ENCODE peak calls at places on chromosome 17, in four cellular contexts. One of them, this sample, is unnamed.

GRCh38 chr17:61002316-61002736 is 324.7 kb downstream of the BCAS3 start:
- DNase-seq in NB4: peak; percentile 51
- DNase-seq in endothelial cell of umbilical vein: peak; percentile 46
- DNase-seq in HepG2: peak; percentile 41
- DNase-seq in this sample: peak; percentile 63

GRCh38 chr17:32487460-32488176 is 825 bp downstream of the CDK5R1 start:
- DNase-seq in endothelial cell of umbilical vein: peak; percentile 24
- DNase-seq in NB4: no peak
- DNase-seq in HepG2: no peak
- DNase-seq in this sample: no peak

GRCh38 chr17:78356163-78356713 is 3.6 kb downstream of the SOCS3 start:
- DNase-seq in HepG2: no peak
- DNase-seq in NB4: peak; percentile 91
- DNase-seq in endothelial cell of umbilical vein: no peak
- DNase-seq in this sample: peak; percentile 67

GRCh38 chr17:67121317-67121887 is 77.0 kb downstream of the CACNG1 start:
- DNase-seq in HepG2: no peak
- DNase-seq in endothelial cell of umbilical vein: no peak
- DNase-seq in NB4: no peak
- DNase-seq in this sample: no peak

GRCh38 chr17:50146927-50147640 is 3.4 kb downstream of the PPP1R9B start:
- DNase-seq in endothelial cell of umbilical vein: no peak
- DNase-seq in NB4: no peak
- DNase-seq in HepG2: no peak
- DNase-seq in this sample: no peak

GRCh38 chr17:82872591-82873520 is 33.0 kb upstream of the ZNF750 start:
- DNase-seq in HepG2: no peak
- DNase-seq in endothelial cell of umbilical vein: no peak
- DNase-seq in NB4: no peak
- DNase-seq in this sample: no peak

GRCh38 chr17:69581061-69581955 is 166.8 kb downstream of the MAP2K6 start:
- DNase-seq in HepG2: no peak
- DNase-seq in NB4: no peak
- DNase-seq in endothelial cell of umbilical vein: peak; percentile 83
- DNase-seq in this sample: no peak

GRCh38 chr17:83136156-83136555 is 56.7 kb downstream of the METRNL start:
- DNase-seq in HepG2: no peak
- DNase-seq in endothelial cell of umbilical vein: no peak
- DNase-seq in NB4: no peak
- DNase-seq in this sample: no peak

GRCh38 chr17:17416007-17416399 is 60.8 kb upstream of the MED9 start:
- DNase-seq in endothelial cell of umbilical vein: peak; percentile 91
- DNase-seq in HepG2: peak; percentile 91
- DNase-seq in NB4: peak; percentile 91
- DNase-seq in this sample: peak; percentile 86

GRCh38 chr17:66964083-66964771 is at the start of gene CACNG4:
- DNase-seq in HepG2: no peak
- DNase-seq in NB4: no peak
- DNase-seq in endothelial cell of umbilical vein: no peak
- DNase-seq in this sample: no peak

GRCh38 chr17:78258323-78259229 is 27.1 kb downstream of the TMEM235 start:
- DNase-seq in NB4: peak; percentile 79
- DNase-seq in HepG2: peak; percentile 36
- DNase-seq in endothelial cell of umbilical vein: peak; percentile 72
- DNase-seq in this sample: no peak

GRCh38 chr17:50943575-50943933 is 77.4 kb upstream of the TOB1 start:
- DNase-seq in NB4: no peak
- DNase-seq in HepG2: no peak
- DNase-seq in endothelial cell of umbilical vein: no peak
- DNase-seq in this sample: no peak

GRCh38 chr17:37761065-37761464 is 16.2 kb upstream of the HNF1B start:
- DNase-seq in endothelial cell of umbilical vein: no peak
- DNase-seq in NB4: no peak
- DNase-seq in HepG2: no peak
- DNase-seq in this sample: no peak

GRCh38 chr17:600576-601301 is 113.9 kb downstream of the VPS53 start:
- DNase-seq in HepG2: no peak
- DNase-seq in endothelial cell of umbilical vein: peak; percentile 89
- DNase-seq in NB4: no peak
- DNase-seq in this sample: no peak

GRCh38 chr17:32863559-32863958 is 13.4 kb downstream of the MYO1D start:
- DNase-seq in endothelial cell of umbilical vein: no peak
- DNase-seq in NB4: no peak
- DNase-seq in HepG2: no peak
- DNase-seq in this sample: no peak

GRCh38 chr17:73644145-73645049 is at the start of gene SDK2:
- DNase-seq in NB4: no peak
- DNase-seq in endothelial cell of umbilical vein: no peak
- DNase-seq in HepG2: no peak
- DNase-seq in this sample: peak; percentile 69

GRCh38 chr17:60314423-60314822 is 77.5 kb downstream of the USP32 start:
- DNase-seq in NB4: no peak
- DNase-seq in endothelial cell of umbilical vein: no peak
- DNase-seq in HepG2: no peak
- DNase-seq in this sample: no peak

GRCh38 chr17:21528031-21528684 is 152.0 kb downstream of the KCNJ12 start:
- DNase-seq in HepG2: no peak
- DNase-seq in endothelial cell of umbilical vein: no peak
- DNase-seq in NB4: no peak
- DNase-seq in this sample: no peak

GRCh38 chr17:74361613-74362391 is at the start of gene BTBD17:
- DNase-seq in endothelial cell of umbilical vein: peak; percentile 13
- DNase-seq in NB4: peak; percentile 37
- DNase-seq in HepG2: peak; percentile 30
- DNase-seq in this sample: peak; percentile 74

GRCh38 chr17:3573246-3574100 is 15.9 kb upstream of the TRPV3 start:
- DNase-seq in NB4: no peak
- DNase-seq in HepG2: no peak
- DNase-seq in endothelial cell of umbilical vein: no peak
- DNase-seq in this sample: no peak

GRCh38 chr17:62888148-62888547 is 77.9 kb upstream of the TANC2 start:
- DNase-seq in endothelial cell of umbilical vein: peak; percentile 23
- DNase-seq in NB4: no peak
- DNase-seq in HepG2: peak; percentile 23
- DNase-seq in this sample: no peak

GRCh38 chr17:64626827-64627226 is 35.3 kb downstream of the SMURF2 start:
- DNase-seq in HepG2: no peak
- DNase-seq in endothelial cell of umbilical vein: no peak
- DNase-seq in NB4: no peak
- DNase-seq in this sample: no peak

GRCh38 chr17:83198366-83199341 is 119.2 kb downstream of the METRNL start:
- DNase-seq in NB4: peak; percentile 52
- DNase-seq in endothelial cell of umbilical vein: no peak
- DNase-seq in HepG2: no peak
- DNase-seq in this sample: no peak

GRCh38 chr17:30952645-30953393 is 18.0 kb upstream of the RNF135 start:
- DNase-seq in HepG2: no peak
- DNase-seq in NB4: peak; percentile 68
- DNase-seq in endothelial cell of umbilical vein: no peak
- DNase-seq in this sample: no peak

GRCh38 chr17:10316986-10317834 is 55.6 kb downstream of the MYH13 start:
- DNase-seq in HepG2: peak; percentile 20
- DNase-seq in NB4: peak; percentile 68
- DNase-seq in endothelial cell of umbilical vein: no peak
- DNase-seq in this sample: peak; percentile 50

GRCh38 chr17:6554871-6555330 is 1.5 kb downstream of the PITPNM3 start:
- DNase-seq in HepG2: no peak
- DNase-seq in NB4: no peak
- DNase-seq in endothelial cell of umbilical vein: no peak
- DNase-seq in this sample: no peak

GRCh38 chr17:63446218-63446980 is at the start of gene CYB561:
- DNase-seq in NB4: no peak
- DNase-seq in HepG2: no peak
- DNase-seq in endothelial cell of umbilical vein: peak; percentile 50
- DNase-seq in this sample: peak; percentile 81

GRCh38 chr17:50210249-50211225 is 9.1 kb upstream of the COL1A1 start:
- DNase-seq in NB4: peak; percentile 60
- DNase-seq in HepG2: peak; percentile 77
- DNase-seq in endothelial cell of umbilical vein: peak; percentile 38
- DNase-seq in this sample: peak; percentile 85

GRCh38 chr17:61379457-61380216 is 20.0 kb upstream of the TBX2 start:
- DNase-seq in endothelial cell of umbilical vein: no peak
- DNase-seq in HepG2: peak; percentile 58
- DNase-seq in NB4: no peak
- DNase-seq in this sample: no peak

GRCh38 chr17:4583796-4584124 is 569 bp upstream of the SMTNL2 start:
- DNase-seq in NB4: no peak
- DNase-seq in HepG2: no peak
- DNase-seq in endothelial cell of umbilical vein: peak; percentile 18
- DNase-seq in this sample: peak; percentile 68

GRCh38 chr17:82356845-82357355 is 2.1 kb upstream of the TEX19 start:
- DNase-seq in HepG2: no peak
- DNase-seq in NB4: no peak
- DNase-seq in endothelial cell of umbilical vein: no peak
- DNase-seq in this sample: no peak

GRCh38 chr17:66850692-66851091 is 15.8 kb downstream of the CACNG5 start:
- DNase-seq in endothelial cell of umbilical vein: no peak
- DNase-seq in HepG2: no peak
- DNase-seq in NB4: no peak
- DNase-seq in this sample: no peak

GRCh38 chr17:60623415-60623814 is 23.4 kb downstream of the PPM1D start:
- DNase-seq in NB4: no peak
- DNase-seq in endothelial cell of umbilical vein: no peak
- DNase-seq in HepG2: no peak
- DNase-seq in this sample: no peak

GRCh38 chr17:80264048-80264792 is 3.6 kb downstream of the RNF213 start:
- DNase-seq in endothelial cell of umbilical vein: no peak
- DNase-seq in NB4: peak; percentile 60
- DNase-seq in HepG2: no peak
- DNase-seq in this sample: no peak

GRCh38 chr17:80263253-80264047 is 2.8 kb downstream of the RNF213 start:
- DNase-seq in HepG2: peak; percentile 98
- DNase-seq in endothelial cell of umbilical vein: peak; percentile 86
- DNase-seq in NB4: peak; percentile 32
- DNase-seq in this sample: peak; percentile 66

GRCh38 chr17:80265205-80266068 is 4.8 kb downstream of the RNF213 start:
- DNase-seq in endothelial cell of umbilical vein: no peak
- DNase-seq in HepG2: no peak
- DNase-seq in NB4: no peak
- DNase-seq in this sample: no peak

GRCh38 chr17:80262775-80263244 is 2.2 kb downstream of the RNF213 start:
- DNase-seq in endothelial cell of umbilical vein: no peak
- DNase-seq in NB4: no peak
- DNase-seq in HepG2: no peak
- DNase-seq in this sample: no peak

GRCh38 chr17:80264793-80265075 is 4.1 kb downstream of the RNF213 start:
- DNase-seq in NB4: no peak
- DNase-seq in HepG2: no peak
- DNase-seq in endothelial cell of umbilical vein: no peak
- DNase-seq in this sample: no peak
- H3K4me3 ChIP-seq in NB4: no peak overlapping the region
- H3K4me3 ChIP-seq in HepG2: peak overlapping the region; percentile 89
- H3K4me3 ChIP-seq in endothelial cell of umbilical vein: no peak overlapping the region
- H3K4me3 ChIP-seq in this sample: no peak overlapping the region

DNA sequence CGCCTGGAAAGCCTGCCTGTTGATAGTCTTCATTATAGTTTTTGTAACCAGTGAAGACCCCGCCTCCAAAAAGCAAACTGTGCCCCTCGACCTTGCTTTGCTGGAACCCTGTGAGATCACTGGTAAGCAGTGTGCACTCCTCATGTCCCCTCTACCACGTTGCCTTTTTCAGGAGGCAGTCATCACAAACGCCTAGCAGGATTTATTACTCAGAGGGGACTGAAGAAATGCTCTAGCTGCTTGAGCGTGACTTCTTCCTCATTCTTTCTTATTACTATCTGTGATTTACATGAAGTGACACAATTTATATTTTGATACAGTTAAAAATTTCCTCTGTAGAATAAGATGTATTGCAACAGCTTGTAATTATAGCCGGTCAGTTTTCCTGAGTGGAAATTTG is 6.5 kb upstream of the KRTAP3-1 start:
- DNase-seq in NB4: no peak
- DNase-seq in HepG2: no peak
- DNase-seq in endothelial cell of umbilical vein: no peak
- DNase-seq in this sample: no peak
- TF ChIP-seq MYC in NB4: no peak
- TF ChIP-seq MYC in HepG2: no peak
- TF ChIP-seq MYC in endothelial cell of umbilical vein: no peak
- TF ChIP-seq MYC in this sample: no peak

GRCh38 chr17:29618272-29619065 is 4.2 kb downstream of the CORO6 start:
- DNase-seq in endothelial cell of umbilical vein: no peak
- DNase-seq in NB4: no peak
- DNase-seq in HepG2: no peak
- DNase-seq in this sample: no peak
- H3K4me3 ChIP-seq in endothelial cell of umbilical vein: no peak overlapping the region
- H3K4me3 ChIP-seq in NB4: no peak overlapping the region
- H3K4me3 ChIP-seq in HepG2: peak overlapping the region; percentile 75
- H3K4me3 ChIP-seq in this sample: peak overlapping the region; percentile 23

GRCh38 chr17:58667934-58668597 is 23.8 kb downstream of the TEX14 start:
- DNase-seq in HepG2: no peak
- DNase-seq in NB4: no peak
- DNase-seq in endothelial cell of umbilical vein: no peak
- DNase-seq in this sample: no peak
- TF ChIP-seq MYC in HepG2: no peak
- TF ChIP-seq MYC in NB4: no peak
- TF ChIP-seq MYC in endothelial cell of umbilical vein: no peak
- TF ChIP-seq MYC in this sample: no peak

GRCh38 chr17:42040818-42041217 is 9.6 kb downstream of the C17orf113 start:
- DNase-seq in HepG2: no peak
- DNase-seq in endothelial cell of umbilical vein: no peak
- DNase-seq in NB4: no peak
- DNase-seq in this sample: no peak

GRCh38 chr17:42041619-42042018 is 8.8 kb downstream of the C17orf113 start:
- DNase-seq in endothelial cell of umbilical vein: no peak
- DNase-seq in HepG2: no peak
- DNase-seq in NB4: no peak
- DNase-seq in this sample: no peak

GRCh38 chr17:42034059-42034458 is 14.2 kb downstream of the NKIRAS2 start:
- DNase-seq in HepG2: no peak
- DNase-seq in NB4: no peak
- DNase-seq in endothelial cell of umbilical vein: no peak
- DNase-seq in this sample: no peak

GRCh38 chr17:42039794-42040763 is 10.3 kb downstream of the C17orf113 start:
- DNase-seq in HepG2: no peak
- DNase-seq in NB4: no peak
- DNase-seq in endothelial cell of umbilical vein: no peak
- DNase-seq in this sample: no peak

GRCh38 chr17:42038221-42038973 is 12.0 kb downstream of the C17orf113 start:
- DNase-seq in NB4: no peak
- DNase-seq in HepG2: no peak
- DNase-seq in endothelial cell of umbilical vein: no peak
- DNase-seq in this sample: no peak
- H3K4me3 ChIP-seq in NB4: no peak overlapping the region
- H3K4me3 ChIP-seq in HepG2: no peak overlapping the region
- H3K4me3 ChIP-seq in endothelial cell of umbilical vein: no peak overlapping the region
- H3K4me3 ChIP-seq in this sample: no peak overlapping the region

This sample was measured in A549.